ENCODE peak calls at places on chromosome 16, in four cellular contexts. One of them, this sample, is unnamed.

GRCh38 chr16:51845586-51845985 is 694.5 kb upstream of the SALL1 start:
- DNase-seq in globus pallidus: no peak
- DNase-seq in activated T-helper 1 cell treated with anti-CD3 and anti-CD28 coated beads, Interleukin-2, amount 50 U/mL, for 16 hours: no peak
- DNase-seq in NCI-H2081: no peak
- DNase-seq in this sample: no peak

GRCh38 chr16:59601452-59601851 is 867.3 kb upstream of the GOT2 start:
- DNase-seq in NCI-H2081: no peak
- DNase-seq in globus pallidus: peak
- DNase-seq in activated T-helper 1 cell treated with anti-CD3 and anti-CD28 coated beads, Interleukin-2, amount 50 U/mL, for 16 hours: no peak
- DNase-seq in this sample: no peak

GRCh38 chr16:27446721-27447120 is 44.7 kb downstream of the IL21R start:
- DNase-seq in globus pallidus: no peak
- DNase-seq in NCI-H2081: no peak
- DNase-seq in activated T-helper 1 cell treated with anti-CD3 and anti-CD28 coated beads, Interleukin-2, amount 50 U/mL, for 16 hours: peak
- DNase-seq in this sample: peak

GRCh38 chr16:515175-515962 is 12.1 kb upstream of the CAPN15 start:
- DNase-seq in NCI-H2081: peak
- DNase-seq in globus pallidus: no peak
- DNase-seq in activated T-helper 1 cell treated with anti-CD3 and anti-CD28 coated beads, Interleukin-2, amount 50 U/mL, for 16 hours: no peak
- DNase-seq in this sample: no peak

GRCh38 chr16:63998-64913 is 8.2 kb downstream of the RHBDF1 start:
- DNase-seq in globus pallidus: no peak
- DNase-seq in NCI-H2081: peak
- DNase-seq in activated T-helper 1 cell treated with anti-CD3 and anti-CD28 coated beads, Interleukin-2, amount 50 U/mL, for 16 hours: no peak
- DNase-seq in this sample: no peak

GRCh38 chr16:57795431-57795878 is 6.8 kb downstream of the KIFC3 start:
- DNase-seq in activated T-helper 1 cell treated with anti-CD3 and anti-CD28 coated beads, Interleukin-2, amount 50 U/mL, for 16 hours: no peak
- DNase-seq in NCI-H2081: peak
- DNase-seq in globus pallidus: no peak
- DNase-seq in this sample: no peak

GRCh38 chr16:87723224-87723619 is 42.6 kb downstream of the KLHDC4 start:
- DNase-seq in activated T-helper 1 cell treated with anti-CD3 and anti-CD28 coated beads, Interleukin-2, amount 50 U/mL, for 16 hours: no peak
- DNase-seq in NCI-H2081: peak
- DNase-seq in globus pallidus: peak
- DNase-seq in this sample: no peak

GRCh38 chr16:75138636-75139035 is 9.7 kb upstream of the ZFP1 start:
- DNase-seq in NCI-H2081: no peak
- DNase-seq in globus pallidus: no peak
- DNase-seq in activated T-helper 1 cell treated with anti-CD3 and anti-CD28 coated beads, Interleukin-2, amount 50 U/mL, for 16 hours: no peak
- DNase-seq in this sample: no peak

GRCh38 chr16:56637814-56638750 is at the start of gene MT1A:
- DNase-seq in globus pallidus: no peak
- DNase-seq in activated T-helper 1 cell treated with anti-CD3 and anti-CD28 coated beads, Interleukin-2, amount 50 U/mL, for 16 hours: no peak
- DNase-seq in NCI-H2081: no peak
- DNase-seq in this sample: no peak

GRCh38 chr16:65388592-65388991 is 266.7 kb upstream of the CDH11 start:
- DNase-seq in globus pallidus: no peak
- DNase-seq in activated T-helper 1 cell treated with anti-CD3 and anti-CD28 coated beads, Interleukin-2, amount 50 U/mL, for 16 hours: no peak
- DNase-seq in NCI-H2081: no peak
- DNase-seq in this sample: no peak

GRCh38 chr16:85798901-85799496 is 345 bp downstream of the EMC8 start:
- DNase-seq in activated T-helper 1 cell treated with anti-CD3 and anti-CD28 coated beads, Interleukin-2, amount 50 U/mL, for 16 hours: no peak
- DNase-seq in globus pallidus: no peak
- DNase-seq in NCI-H2081: no peak
- DNase-seq in this sample: peak

This sample was measured in effector CD4-positive, alpha-beta T cell.